ENCODE peak calls at places on chromosome 20, in nine cellular contexts. One of them, this sample, is unnamed.

GRCh38 chr20:60559462-60559861 is 601.2 kb downstream of the CDH26 start:
- DNase-seq in H1: no peak
- DNase-seq in SK-N-SH: no peak
- DNase-seq in prostate gland: no peak
- DNase-seq in sigmoid colon: no peak
- DNase-seq in stomach: no peak
- DNase-seq in transverse colon: no peak
- DNase-seq in Panc1: no peak
- DNase-seq in breast epithelium: no peak
- DNase-seq in this sample: peak; percentile 27

GRCh38 chr20:52001999-52002666 is 189.4 kb downstream of the ZFP64 start:
- DNase-seq in H1: no peak
- DNase-seq in SK-N-SH: peak; percentile 54
- DNase-seq in prostate gland: no peak
- DNase-seq in sigmoid colon: no peak
- DNase-seq in stomach: no peak
- DNase-seq in transverse colon: no peak
- DNase-seq in Panc1: no peak
- DNase-seq in breast epithelium: no peak
- DNase-seq in this sample: no peak

GRCh38 chr20:5529331-5530142 is 212.8 kb upstream of the PROKR2 start:
- DNase-seq in H1: peak; percentile 90
- DNase-seq in SK-N-SH: peak; percentile 73
- DNase-seq in prostate gland: peak; percentile 76
- DNase-seq in sigmoid colon: peak; percentile 86
- DNase-seq in stomach: peak; percentile 89
- DNase-seq in transverse colon: peak; percentile 92
- DNase-seq in Panc1: peak; percentile 43
- DNase-seq in breast epithelium: peak; percentile 63
- DNase-seq in this sample: peak; percentile 90

GRCh38 chr20:41011551-41012067 is 17.0 kb upstream of the TOP1 start:
- DNase-seq in H1: no peak
- DNase-seq in SK-N-SH: no peak
- DNase-seq in prostate gland: no peak
- DNase-seq in sigmoid colon: no peak
- DNase-seq in stomach: no peak
- DNase-seq in transverse colon: peak; percentile 58
- DNase-seq in Panc1: no peak
- DNase-seq in breast epithelium: no peak
- DNase-seq in this sample: no peak

GRCh38 chr20:34110025-34111013 is 1.7 kb downstream of the EIF2S2 start:
- DNase-seq in H1: no peak
- DNase-seq in SK-N-SH: no peak
- DNase-seq in prostate gland: no peak
- DNase-seq in sigmoid colon: no peak
- DNase-seq in stomach: no peak
- DNase-seq in transverse colon: no peak
- DNase-seq in Panc1: no peak
- DNase-seq in breast epithelium: no peak
- DNase-seq in this sample: no peak

GRCh38 chr20:15930324-15931305 is 642.6 kb downstream of the KIF16B start:
- DNase-seq in H1: no peak
- DNase-seq in SK-N-SH: peak; percentile 39
- DNase-seq in prostate gland: peak; percentile 15
- DNase-seq in sigmoid colon: no peak
- DNase-seq in stomach: no peak
- DNase-seq in transverse colon: no peak
- DNase-seq in Panc1: no peak
- DNase-seq in breast epithelium: peak; percentile 48
- DNase-seq in this sample: no peak

GRCh38 chr20:14235355-14235754 is 102.1 kb downstream of the FLRT3 start:
- DNase-seq in H1: no peak
- DNase-seq in SK-N-SH: no peak
- DNase-seq in prostate gland: no peak
- DNase-seq in sigmoid colon: no peak
- DNase-seq in stomach: no peak
- DNase-seq in transverse colon: no peak
- DNase-seq in Panc1: no peak
- DNase-seq in breast epithelium: no peak
- DNase-seq in this sample: no peak

GRCh38 chr20:24952376-24953203 is 3.5 kb downstream of the CST7 start:
- DNase-seq in H1: peak; percentile 41
- DNase-seq in SK-N-SH: no peak
- DNase-seq in prostate gland: no peak
- DNase-seq in sigmoid colon: peak; percentile 61
- DNase-seq in stomach: peak; percentile 26
- DNase-seq in transverse colon: no peak
- DNase-seq in Panc1: no peak
- DNase-seq in breast epithelium: no peak
- DNase-seq in this sample: no peak

GRCh38 chr20:14337400-14338171 is at the start of gene FLRT3:
- DNase-seq in H1: peak; percentile 58
- DNase-seq in SK-N-SH: peak; percentile 63
- DNase-seq in prostate gland: peak; percentile 92
- DNase-seq in sigmoid colon: peak; percentile 88
- DNase-seq in stomach: peak; percentile 85
- DNase-seq in transverse colon: peak; percentile 79
- DNase-seq in Panc1: peak; percentile 78
- DNase-seq in breast epithelium: peak; percentile 88
- DNase-seq in this sample: peak; percentile 89

GRCh38 chr20:60921021-60921622 is 330.9 kb upstream of the CDH4 start:
- DNase-seq in H1: no peak
- DNase-seq in SK-N-SH: no peak
- DNase-seq in prostate gland: no peak
- DNase-seq in sigmoid colon: no peak
- DNase-seq in stomach: no peak
- DNase-seq in transverse colon: no peak
- DNase-seq in Panc1: no peak
- DNase-seq in breast epithelium: no peak
- DNase-seq in this sample: no peak

GRCh38 chr20:25867776-25868649 is 171.4 kb upstream of the ZNF337 start:
- DNase-seq in H1: peak; percentile 81
- DNase-seq in SK-N-SH: peak; percentile 71
- DNase-seq in prostate gland: peak; percentile 48
- DNase-seq in sigmoid colon: peak; percentile 89
- DNase-seq in stomach: peak; percentile 79
- DNase-seq in transverse colon: peak; percentile 64
- DNase-seq in Panc1: no peak
- DNase-seq in breast epithelium: no peak
- DNase-seq in this sample: peak; percentile 69

GRCh38 chr20:62239278-62239879 is 1.1 kb downstream of the OSBPL2 start:
- DNase-seq in H1: no peak
- DNase-seq in SK-N-SH: no peak
- DNase-seq in prostate gland: no peak
- DNase-seq in sigmoid colon: no peak
- DNase-seq in stomach: no peak
- DNase-seq in transverse colon: peak; percentile 25
- DNase-seq in Panc1: no peak
- DNase-seq in breast epithelium: no peak
- DNase-seq in this sample: no peak

GRCh38 chr20:25032065-25032477 is 25.9 kb downstream of the ACSS1 start:
- DNase-seq in H1: no peak
- DNase-seq in SK-N-SH: no peak
- DNase-seq in prostate gland: no peak
- DNase-seq in sigmoid colon: no peak
- DNase-seq in stomach: no peak
- DNase-seq in transverse colon: no peak
- DNase-seq in Panc1: no peak
- DNase-seq in breast epithelium: no peak
- DNase-seq in this sample: no peak

DNA sequence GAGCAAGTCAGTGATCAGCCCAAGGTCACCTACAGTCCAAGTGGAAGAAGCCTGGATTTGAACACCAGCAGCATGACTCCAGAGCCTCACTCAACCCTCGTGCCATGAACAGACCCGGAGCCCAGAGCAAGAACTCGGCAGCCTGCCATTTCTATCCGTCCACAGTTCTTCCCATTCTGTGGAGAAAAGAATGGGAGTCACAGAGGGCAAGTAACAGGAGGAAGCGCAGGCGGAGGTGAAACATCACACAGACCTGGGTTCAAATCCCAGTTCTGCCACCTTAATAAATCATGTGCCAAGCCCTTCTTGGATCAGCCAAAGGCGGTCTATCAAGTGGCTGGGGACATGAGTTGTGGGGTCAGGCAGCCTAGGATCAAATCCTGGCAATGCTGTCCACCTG is 4.3 kb downstream of the PREX1 start:
- DNase-seq in H1: no peak
- DNase-seq in SK-N-SH: no peak
- DNase-seq in prostate gland: no peak
- DNase-seq in sigmoid colon: no peak
- DNase-seq in stomach: no peak
- DNase-seq in transverse colon: no peak
- DNase-seq in Panc1: no peak
- DNase-seq in breast epithelium: no peak
- DNase-seq in this sample: no peak
- H3K27ac ChIP-seq in H1: no peak overlapping the region
- H3K27ac ChIP-seq in SK-N-SH: no peak overlapping the region
- H3K27ac ChIP-seq in prostate gland: no peak overlapping the region
- H3K27ac ChIP-seq in sigmoid colon: peak overlapping the region; percentile 56
- H3K27ac ChIP-seq in stomach: peak overlapping the region; percentile 84
- H3K27ac ChIP-seq in transverse colon: peak overlapping the region; percentile 84
- H3K27ac ChIP-seq in Panc1: peak overlapping the region; percentile 77
- H3K27ac ChIP-seq in breast epithelium: peak overlapping the region; percentile 42
- H3K27ac ChIP-seq in this sample: peak overlapping the region; percentile 91

GRCh38 chr20:43786885-43787284 is 60.1 kb upstream of the GTSF1L start:
- DNase-seq in H1: no peak
- DNase-seq in SK-N-SH: no peak
- DNase-seq in prostate gland: no peak
- DNase-seq in sigmoid colon: no peak
- DNase-seq in stomach: no peak
- DNase-seq in transverse colon: no peak
- DNase-seq in Panc1: no peak
- DNase-seq in breast epithelium: no peak
- DNase-seq in this sample: no peak
- TF ChIP-seq POLR2AphosphoS5 in H1: no peak
- TF ChIP-seq POLR2AphosphoS5 in SK-N-SH: no peak
- TF ChIP-seq POLR2AphosphoS5 in prostate gland: no peak
- TF ChIP-seq POLR2AphosphoS5 in sigmoid colon: no peak
- TF ChIP-seq POLR2AphosphoS5 in stomach: no peak
- TF ChIP-seq POLR2AphosphoS5 in transverse colon: no peak
- TF ChIP-seq POLR2AphosphoS5 in Panc1: no peak
- TF ChIP-seq POLR2AphosphoS5 in breast epithelium: no peak
- TF ChIP-seq POLR2AphosphoS5 in this sample: no peak

GRCh38 chr20:47444584-47444983 is 57.1 kb upstream of the NCOA3 start:
- DNase-seq in H1: no peak
- DNase-seq in SK-N-SH: no peak
- DNase-seq in prostate gland: no peak
- DNase-seq in sigmoid colon: no peak
- DNase-seq in stomach: no peak
- DNase-seq in transverse colon: no peak
- DNase-seq in Panc1: no peak
- DNase-seq in breast epithelium: no peak
- DNase-seq in this sample: no peak

GRCh38 chr20:47440857-47441773 is 60.6 kb upstream of the NCOA3 start:
- DNase-seq in H1: no peak
- DNase-seq in SK-N-SH: no peak
- DNase-seq in prostate gland: no peak
- DNase-seq in sigmoid colon: no peak
- DNase-seq in stomach: no peak
- DNase-seq in transverse colon: no peak
- DNase-seq in Panc1: no peak
- DNase-seq in breast epithelium: no peak
- DNase-seq in this sample: no peak

GRCh38 chr20:47441774-47442150 is 59.9 kb upstream of the NCOA3 start:
- DNase-seq in H1: no peak
- DNase-seq in SK-N-SH: no peak
- DNase-seq in prostate gland: no peak
- DNase-seq in sigmoid colon: no peak
- DNase-seq in stomach: no peak
- DNase-seq in transverse colon: no peak
- DNase-seq in Panc1: no peak
- DNase-seq in breast epithelium: no peak
- DNase-seq in this sample: no peak

GRCh38 chr20:47438464-47439381 is 63.0 kb upstream of the NCOA3 start:
- DNase-seq in H1: no peak
- DNase-seq in SK-N-SH: no peak
- DNase-seq in prostate gland: peak; percentile 37
- DNase-seq in sigmoid colon: no peak
- DNase-seq in stomach: no peak
- DNase-seq in transverse colon: peak; percentile 30
- DNase-seq in Panc1: no peak
- DNase-seq in breast epithelium: peak; percentile 37
- DNase-seq in this sample: peak; percentile 34
- H3K27ac ChIP-seq in H1: no peak overlapping the region
- H3K27ac ChIP-seq in SK-N-SH: no peak overlapping the region
- H3K27ac ChIP-seq in prostate gland: no peak overlapping the region
- H3K27ac ChIP-seq in sigmoid colon: peak overlapping the region; percentile 38
- H3K27ac ChIP-seq in stomach: peak overlapping the region; percentile 32
- H3K27ac ChIP-seq in transverse colon: no peak overlapping the region
- H3K27ac ChIP-seq in Panc1: no peak overlapping the region
- H3K27ac ChIP-seq in breast epithelium: peak overlapping the region; percentile 66
- H3K27ac ChIP-seq in this sample: peak overlapping the region; percentile 63

GRCh38 chr20:57560554-57561355 is at the start of gene PCK1:
- DNase-seq in H1: no peak
- DNase-seq in SK-N-SH: no peak
- DNase-seq in prostate gland: no peak
- DNase-seq in sigmoid colon: no peak
- DNase-seq in stomach: peak; percentile 80
- DNase-seq in transverse colon: peak; percentile 96
- DNase-seq in Panc1: no peak
- DNase-seq in breast epithelium: no peak
- DNase-seq in this sample: no peak
- TF ChIP-seq POLR2AphosphoS5 in H1: no peak
- TF ChIP-seq POLR2AphosphoS5 in SK-N-SH: no peak
- TF ChIP-seq POLR2AphosphoS5 in prostate gland: no peak
- TF ChIP-seq POLR2AphosphoS5 in sigmoid colon: peak; percentile 67
- TF ChIP-seq POLR2AphosphoS5 in stomach: peak; percentile 27
- TF ChIP-seq POLR2AphosphoS5 in transverse colon: peak; percentile 99
- TF ChIP-seq POLR2AphosphoS5 in Panc1: no peak
- TF ChIP-seq POLR2AphosphoS5 in breast epithelium: no peak
- TF ChIP-seq POLR2AphosphoS5 in this sample: no peak

GRCh38 chr20:35582741-35583404 is 32.8 kb upstream of the SPAG4 start:
- DNase-seq in H1: no peak
- DNase-seq in SK-N-SH: no peak
- DNase-seq in prostate gland: no peak
- DNase-seq in sigmoid colon: no peak
- DNase-seq in stomach: no peak
- DNase-seq in transverse colon: no peak
- DNase-seq in Panc1: no peak
- DNase-seq in breast epithelium: no peak
- DNase-seq in this sample: peak; percentile 40
- H3K27ac ChIP-seq in H1: no peak overlapping the region
- H3K27ac ChIP-seq in SK-N-SH: no peak overlapping the region
- H3K27ac ChIP-seq in prostate gland: no peak overlapping the region
- H3K27ac ChIP-seq in sigmoid colon: no peak overlapping the region
- H3K27ac ChIP-seq in stomach: no peak overlapping the region
- H3K27ac ChIP-seq in transverse colon: no peak overlapping the region
- H3K27ac ChIP-seq in Panc1: no peak overlapping the region
- H3K27ac ChIP-seq in breast epithelium: no peak overlapping the region
- H3K27ac ChIP-seq in this sample: no peak overlapping the region

GRCh38 chr20:38109025-38109541 is 56.0 kb downstream of the TGM2 start:
- DNase-seq in H1: no peak
- DNase-seq in SK-N-SH: peak; percentile 58
- DNase-seq in prostate gland: peak; percentile 47
- DNase-seq in sigmoid colon: peak; percentile 94
- DNase-seq in stomach: no peak
- DNase-seq in transverse colon: peak; percentile 53
- DNase-seq in Panc1: no peak
- DNase-seq in breast epithelium: peak; percentile 52
- DNase-seq in this sample: no peak
- TF ChIP-seq POLR2AphosphoS5 in H1: no peak
- TF ChIP-seq POLR2AphosphoS5 in SK-N-SH: peak; percentile 88
- TF ChIP-seq POLR2AphosphoS5 in prostate gland: peak; percentile 70
- TF ChIP-seq POLR2AphosphoS5 in sigmoid colon: peak; percentile 97
- TF ChIP-seq POLR2AphosphoS5 in stomach: peak; percentile 57
- TF ChIP-seq POLR2AphosphoS5 in transverse colon: peak; percentile 92
- TF ChIP-seq POLR2AphosphoS5 in Panc1: no peak
- TF ChIP-seq POLR2AphosphoS5 in breast epithelium: peak; percentile 69
- TF ChIP-seq POLR2AphosphoS5 in this sample: peak; percentile 70

This sample was measured in upper lobe of left lung.